ENCODE peak calls at places on chromosome 19, in nine cellular contexts. L is fibroblast of lung, W is cardiac muscle cell, Z is left lung, N is WERI-Rb-1, X is HCT116, F is astrocyte, K is transverse colon, M is BJ. V is an unnamed sample.

GRCh38 chr19:58154287-58154678 is 3.7 kb upstream of the ZNF329 start:
- DNase-seq in Z (no peak), W (peak; percentile 77), L (peak; percentile 61), F (peak; percentile 42), N (peak; percentile 16), M (no peak), K (peak; percentile 27), X (no peak), V (no peak)

GRCh38 chr19:35353635-35354034 is 4.6 kb upstream of the FFAR3 start:
- DNase-seq in X (no peak), Z (peak; percentile 10), W (peak; percentile 70), F (no peak), N (no peak), L (no peak), M (no peak), K (no peak), V (peak; percentile 20)

GRCh38 chr19:19319725-19320361 is 466 bp downstream of the SUGP1 start:
- DNase-seq in X (no peak), W (no peak), K (peak; percentile 10), N (no peak), Z (no peak), M (no peak), L (no peak), F (no peak), V (no peak)

GRCh38 chr19:30228113-30228725 is 144.0 kb upstream of the ZNF536 start:
- DNase-seq in X (no peak), L (no peak), M (no peak), Z (no peak), F (no peak), W (no peak), K (peak; percentile 13), N (peak; percentile 35), V (no peak)

GRCh38 chr19:49335071-49335783 is at the start of gene CD37:
- DNase-seq in L (no peak), Z (peak; percentile 85), W (no peak), X (no peak), F (no peak), K (peak; percentile 37), M (no peak), N (no peak), V (peak; percentile 29)

GRCh38 chr19:4295972-4296771 is 6.0 kb downstream of the TMIGD2 start:
- DNase-seq in W (peak; percentile 45), K (peak; percentile 22), M (no peak), N (no peak), F (peak; percentile 10), X (no peak), L (peak; percentile 20), Z (no peak), V (no peak)

GRCh38 chr19:17049711-17050280 is 23.2 kb upstream of the CPAMD8 start:
- DNase-seq in K (peak; percentile 33), M (no peak), F (peak; percentile 63), W (peak; percentile 56), Z (peak; percentile 69), L (peak; percentile 77), N (no peak), X (no peak), V (no peak)

GRCh38 chr19:35075202-35076025 is 33.9 kb downstream of the HPN start:
- DNase-seq in Z (peak; percentile 69), K (no peak), W (no peak), M (no peak), N (no peak), F (no peak), X (no peak), L (no peak), V (no peak)

GRCh38 chr19:51721905-51722304 is 1.9 kb downstream of the HAS1 start:
- DNase-seq in X (no peak), F (no peak), W (no peak), N (no peak), M (no peak), Z (no peak), K (no peak), L (no peak), V (no peak)

GRCh38 chr19:1275260-1275975 is at the start of gene FAM174C:
- DNase-seq in L (peak; percentile 96), W (peak; percentile 98), K (peak; percentile 96), Z (peak; percentile 98), X (peak; percentile 93), M (peak; percentile 57), N (peak; percentile 97), F (peak; percentile 92), V (peak; percentile 94)

GRCh38 chr19:18781047-18781600 is 10.0 kb downstream of the COMP start:
- DNase-seq in W (no peak), K (no peak), Z (peak; percentile 60), X (no peak), M (no peak), L (no peak), N (no peak), F (no peak), V (no peak)

GRCh38 chr19:54469496-54469934 is 3.6 kb downstream of the CDC42EP5 start:
- DNase-seq in L (no peak), K (peak; percentile 76), F (no peak), Z (no peak), W (no peak), X (no peak), M (no peak), N (no peak), V (no peak)

GRCh38 chr19:19343762-19344161 is 23.1 kb downstream of the MAU2 start:
- DNase-seq in M (no peak), K (no peak), L (no peak), N (no peak), Z (no peak), F (no peak), X (no peak), W (no peak), V (no peak)

GRCh38 chr19:32870154-32870573 is 597 bp upstream of the SLC7A9 start:
- DNase-seq in N (no peak), M (no peak), X (no peak), L (no peak), W (no peak), F (no peak), Z (no peak), K (no peak), V (peak; percentile 82)

GRCh38 chr19:2302319-2303208 is 5.4 kb downstream of the LINGO3 start:
- DNase-seq in Z (peak; percentile 85), N (no peak), K (peak; percentile 52), W (peak; percentile 52), L (peak; percentile 46), F (peak; percentile 40), M (no peak), X (no peak), V (no peak)

GRCh38 chr19:36962346-36962745 is 46.2 kb downstream of the ZNF568 start:
- DNase-seq in F (no peak), N (no peak), L (no peak), X (no peak), Z (no peak), M (no peak), K (no peak), W (no peak), V (no peak)

GRCh38 chr19:31461814-31462539 is 112.7 kb upstream of the TSHZ3 start:
- DNase-seq in M (no peak), W (peak; percentile 56), L (peak; percentile 6), X (no peak), K (no peak), Z (no peak), N (no peak), F (peak; percentile 6), V (no peak)

GRCh38 chr19:10782795-10783194 is 53.2 kb downstream of the TMED1 start:
- DNase-seq in N (no peak), W (no peak), L (no peak), X (no peak), F (no peak), K (no peak), Z (peak; percentile 89), M (no peak), V (no peak)
- H3K36me3 ChIP-seq in N (peaks cover 86% of the 10 kb centered on the region), W (peaks cover 51% of the 10 kb centered on the region), L (peaks cover 26% of the 10 kb centered on the region), X (peaks cover 58% of the 10 kb centered on the region), F (peaks cover 37% of the 10 kb centered on the region), K (no peaks in the 10 kb centered on the region), Z (peaks cover 99% of the 10 kb centered on the region), M (peaks cover 41% of the 10 kb centered on the region), V (no peaks in the 10 kb centered on the region)

DNA sequence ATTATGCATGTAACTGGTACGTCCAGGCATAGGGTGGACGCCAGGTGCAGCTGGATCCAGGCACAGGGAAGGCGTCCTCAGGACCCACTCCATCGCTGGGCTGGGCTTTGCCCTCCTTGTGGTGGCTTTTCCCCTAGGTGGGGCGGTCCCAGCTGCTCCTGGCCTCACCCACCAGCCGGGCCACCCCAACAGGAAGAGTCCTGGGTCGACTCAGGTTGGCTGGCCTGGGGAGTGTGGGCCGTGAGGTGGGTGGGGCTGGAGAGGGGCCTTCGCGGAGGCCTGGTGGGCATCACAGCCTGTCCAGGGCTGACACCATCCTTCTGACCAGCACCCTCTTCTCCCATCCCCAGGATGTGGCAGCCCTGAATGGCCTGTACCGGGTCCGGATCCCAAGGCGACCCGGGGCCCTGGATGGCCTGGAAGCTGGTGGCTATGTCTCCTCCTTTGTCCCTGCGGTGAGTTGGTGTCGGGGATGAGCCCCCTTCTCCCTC is 3.2 kb upstream of the GARIN5A start:
- DNase-seq in Z (peak; percentile 55), M (no peak), L (no peak), N (no peak), F (no peak), X (no peak), K (no peak), W (no peak), V (no peak)
- H3K36me3 ChIP-seq in Z (peaks cover 64% of the 10 kb centered on the region), M (peaks cover 30% of the 10 kb centered on the region), L (peaks cover 9% of the 10 kb centered on the region), N (no peaks in the 10 kb centered on the region), F (peaks cover 4% of the 10 kb centered on the region), X (peaks cover 18% of the 10 kb centered on the region), K (no peaks in the 10 kb centered on the region), W (peaks cover 7% of the 10 kb centered on the region), V (no peaks in the 10 kb centered on the region)

GRCh38 chr19:44658069-44658727 is 13.1 kb upstream of the CEACAM19 start:
- DNase-seq in L (no peak), M (no peak), N (no peak), Z (no peak), W (no peak), F (no peak), X (no peak), K (no peak), V (no peak)

GRCh38 chr19:44653977-44654784 is 10.5 kb downstream of the PVR start:
- DNase-seq in F (peak; percentile 11), Z (peak; percentile 92), X (no peak), M (no peak), L (peak; percentile 32), N (peak; percentile 64), W (peak; percentile 68), K (peak; percentile 81), V (peak; percentile 54)

GRCh38 chr19:44661205-44661604 is 10.1 kb upstream of the CEACAM19 start:
- DNase-seq in L (no peak), K (no peak), M (no peak), N (no peak), F (no peak), X (no peak), W (no peak), Z (no peak), V (no peak)

GRCh38 chr19:44660081-44660480 is 11.2 kb upstream of the CEACAM19 start:
- DNase-seq in W (no peak), F (no peak), Z (no peak), X (no peak), L (no peak), K (no peak), M (no peak), N (no peak), V (no peak)

GRCh38 chr19:44657211-44657921 is 13.7 kb downstream of the PVR start:
- DNase-seq in M (no peak), L (peak; percentile 45), K (peak; percentile 63), X (no peak), N (peak; percentile 72), W (peak; percentile 82), Z (peak; percentile 87), F (peak; percentile 24), V (peak; percentile 77)
- H3K36me3 ChIP-seq in M (peaks cover 43% of the 10 kb centered on the region), L (peaks cover 42% of the 10 kb centered on the region), K (no peaks in the 10 kb centered on the region), X (peaks cover 57% of the 10 kb centered on the region), N (peaks cover 96% of the 10 kb centered on the region), W (peaks cover 34% of the 10 kb centered on the region), Z (peaks cover 95% of the 10 kb centered on the region), F (peaks cover 74% of the 10 kb centered on the region), V (peaks cover 33% of the 10 kb centered on the region)

GRCh38 chr19:5961969-5962945 is 15.7 kb downstream of the RANBP3 start:
- DNase-seq in W (peak; percentile 62), X (no peak), L (peak; percentile 23), F (no peak), M (no peak), N (no peak), K (peak; percentile 75), Z (no peak), V (no peak)
- H3K36me3 ChIP-seq in W (no peaks in the 10 kb centered on the region), X (peaks cover 3% of the 10 kb centered on the region), L (peaks cover 1% of the 10 kb centered on the region), F (no peaks in the 10 kb centered on the region), M (peaks cover 4% of the 10 kb centered on the region), N (peaks cover 28% of the 10 kb centered on the region), K (no peaks in the 10 kb centered on the region), Z (peaks cover 5% of the 10 kb centered on the region), V (no peaks in the 10 kb centered on the region)